ENCODE peak calls at places on chromosome 1, in eight cellular contexts. H, E, M, X, V, W, O and R are unnamed samples.
A peak's percentile ranks its signal among the peaks of the same experiment; 100 is the strongest.

GRCh38 chr1:12703821-12704451 is 12.0 kb upstream of the AADACL3 start:
- DNase-seq in H (no peak), E (no peak), M (no peak), X (no peak), V (no peak), W (no peak), O (no peak), R (no peak)

GRCh38 chr1:14941865-14942264 is 211.7 kb upstream of the TMEM51 start:
- DNase-seq in H (no peak), E (no peak), M (no peak), X (no peak), V (no peak), W (no peak), O (no peak), R (no peak)

GRCh38 chr1:109821221-109821669 is 57.5 kb upstream of the EPS8L3 start:
- DNase-seq in H (no peak), E (no peak), M (peak; percentile 92), X (peak; percentile 52), V (peak; percentile 97), W (no peak), O (no peak), R (peak; percentile 75)

GRCh38 chr1:162003825-162004205 is 19.9 kb downstream of the OLFML2B start:
- DNase-seq in H (no peak), E (no peak), M (no peak), X (no peak), V (peak; percentile 73), W (no peak), O (no peak), R (no peak)

GRCh38 chr1:173861731-173862145 is 6.1 kb downstream of the GAS5 start:
- DNase-seq in H (no peak), E (no peak), M (no peak), X (no peak), V (no peak), W (peak; percentile 54), O (no peak), R (no peak)

GRCh38 chr1:39141925-39142324 is 62.6 kb upstream of the MACF1 start:
- DNase-seq in H (no peak), E (peak; percentile 55), M (no peak), X (no peak), V (no peak), W (no peak), O (no peak), R (no peak)

GRCh38 chr1:36352910-36353878 is 29.7 kb upstream of the EVA1B start:
- DNase-seq in H (no peak), E (no peak), M (no peak), X (no peak), V (no peak), W (no peak), O (no peak), R (no peak)

GRCh38 chr1:33149453-33150190 is 32.2 kb downstream of the TRIM62 start:
- DNase-seq in H (no peak), E (no peak), M (no peak), X (peak; percentile 40), V (no peak), W (no peak), O (no peak), R (peak; percentile 50)

GRCh38 chr1:213507472-213508223 is 456.6 kb downstream of the RPS6KC1 start:
- DNase-seq in H (no peak), E (no peak), M (no peak), X (no peak), V (no peak), W (no peak), O (no peak), R (no peak)

GRCh38 chr1:213511173-213511572 is 460.1 kb downstream of the RPS6KC1 start:
- DNase-seq in H (no peak), E (no peak), M (no peak), X (no peak), V (no peak), W (no peak), O (no peak), R (no peak)

GRCh38 chr1:213513006-213513405 is 462.0 kb downstream of the RPS6KC1 start:
- DNase-seq in H (no peak), E (no peak), M (no peak), X (no peak), V (no peak), W (no peak), O (no peak), R (no peak)

DNA sequence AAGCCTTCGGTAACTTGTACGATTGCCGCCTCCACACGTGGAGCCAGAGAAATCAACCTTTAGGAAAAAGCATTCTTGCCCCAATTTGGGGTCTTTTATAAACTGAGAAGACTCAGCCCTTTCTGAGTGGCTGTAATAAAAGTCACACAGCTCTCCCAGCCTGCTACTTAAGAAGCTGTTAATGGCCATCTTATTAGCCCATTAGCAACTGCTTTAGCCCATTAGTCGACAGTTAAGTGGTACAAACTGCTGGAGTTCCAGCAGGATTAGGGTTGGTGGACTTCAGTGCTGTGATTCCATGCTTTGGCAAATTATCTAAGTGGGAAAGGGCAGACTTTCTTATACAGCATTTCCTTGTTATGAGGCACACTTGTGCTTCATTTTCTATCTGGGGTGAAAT is 461.3 kb downstream of the RPS6KC1 start:
- DNase-seq in H (no peak), E (no peak), M (no peak), X (no peak), V (no peak), W (no peak), O (no peak), R (no peak)
- H3K27me3 ChIP-seq in H (no peaks in the 10 kb centered on the region), E (peaks cover 17% of the 10 kb centered on the region), M (no peaks in the 10 kb centered on the region), X (no peaks in the 10 kb centered on the region), V (no peaks in the 10 kb centered on the region), W (no peaks in the 10 kb centered on the region), O (no peaks in the 10 kb centered on the region), R (no peaks in the 10 kb centered on the region)

DNA sequence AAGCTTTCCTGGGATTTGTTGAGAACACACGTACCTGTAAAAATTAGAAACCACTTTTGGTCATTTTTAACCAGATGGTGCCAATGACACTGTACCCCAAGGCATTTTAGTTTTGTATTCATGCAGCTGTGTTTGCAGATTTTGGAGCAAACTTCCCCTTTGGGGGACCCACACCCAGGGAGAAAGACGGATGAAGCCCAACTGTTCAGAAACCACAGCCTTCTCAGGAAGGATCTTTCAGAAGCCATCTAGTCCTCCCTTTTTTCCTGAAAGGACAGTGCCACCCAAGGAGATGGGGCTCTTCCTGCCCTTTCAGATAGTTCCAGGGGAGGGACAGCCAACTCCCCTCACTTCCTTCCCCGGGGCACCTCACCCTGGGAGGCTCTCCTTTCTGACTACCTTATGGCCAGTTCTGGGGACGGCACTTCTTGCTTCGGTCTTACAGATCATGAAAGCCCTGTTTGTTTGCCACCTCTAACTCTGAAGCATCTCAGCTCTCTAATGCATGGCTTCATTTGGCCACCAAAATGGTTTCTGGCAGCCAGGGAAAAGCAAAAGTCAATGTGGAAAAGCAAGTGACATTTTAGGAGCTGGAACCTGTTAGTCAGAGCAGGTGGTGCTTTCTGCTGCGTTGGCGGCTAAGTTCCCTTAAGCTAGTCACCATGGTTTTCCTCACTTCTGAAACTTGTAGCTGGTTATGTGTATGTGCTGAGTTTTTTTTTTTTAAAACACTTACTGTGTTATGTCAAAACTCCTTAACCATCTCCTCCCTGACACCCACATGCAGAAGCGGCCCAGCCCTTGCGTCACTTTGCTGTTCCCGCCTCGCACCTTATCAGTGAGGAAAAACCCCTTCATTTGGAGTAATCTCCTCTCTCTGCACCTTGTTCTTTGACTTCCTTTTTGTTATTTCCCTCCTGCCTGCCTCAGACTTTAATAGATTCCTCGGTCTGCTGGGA is 10.1 kb downstream of the TMCC2 start:
- DNase-seq in H (no peak), E (no peak), M (no peak), X (no peak), V (no peak), W (no peak), O (no peak), R (no peak)
- H3K27me3 ChIP-seq in H (no peaks in the 10 kb centered on the region), E (peaks cover 4% of the 10 kb centered on the region), M (no peaks in the 10 kb centered on the region), X (no peaks in the 10 kb centered on the region), V (no peaks in the 10 kb centered on the region), W (no peaks in the 10 kb centered on the region), O (no peaks in the 10 kb centered on the region), R (no peaks in the 10 kb centered on the region)

GRCh38 chr1:96306809-96307208 is 414.8 kb upstream of the PTBP2 start:
- DNase-seq in H (no peak), E (no peak), M (no peak), X (no peak), V (no peak), W (no peak), O (no peak), R (no peak)

GRCh38 chr1:96313216-96313615 is 408.4 kb upstream of the PTBP2 start:
- DNase-seq in H (no peak), E (no peak), M (no peak), X (no peak), V (no peak), W (no peak), O (no peak), R (no peak)

GRCh38 chr1:96309783-96310182 is 411.8 kb upstream of the PTBP2 start:
- DNase-seq in H (no peak), E (no peak), M (no peak), X (no peak), V (peak; percentile 22), W (no peak), O (no peak), R (peak; percentile 28)

DNA sequence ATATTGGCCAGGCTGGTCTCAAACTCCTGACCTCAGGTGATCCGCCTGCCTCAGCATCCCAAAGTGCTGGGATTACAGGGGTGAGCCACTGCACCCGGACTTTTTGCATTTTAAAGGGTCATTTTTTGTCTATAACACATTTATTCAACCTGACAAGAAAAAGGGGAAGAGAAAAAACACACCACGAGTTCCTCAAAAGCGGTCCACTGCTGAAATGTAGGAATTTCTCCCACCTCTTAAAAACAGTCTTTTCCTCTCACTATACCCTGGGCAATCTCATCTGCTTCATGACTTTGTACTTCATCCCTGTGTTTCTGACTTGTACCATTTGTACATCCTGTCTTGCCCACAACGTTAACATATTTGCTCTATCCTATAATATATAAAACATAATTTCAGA is 413.3 kb upstream of the PTBP2 start:
- DNase-seq in H (no peak), E (no peak), M (no peak), X (no peak), V (no peak), W (no peak), O (no peak), R (no peak)
- H3K27me3 ChIP-seq in H (no peaks in the 10 kb centered on the region), E (no peaks in the 10 kb centered on the region), M (no peaks in the 10 kb centered on the region), X (no peaks in the 10 kb centered on the region), V (no peaks in the 10 kb centered on the region), W (no peaks in the 10 kb centered on the region), O (no peaks in the 10 kb centered on the region), R (no peaks in the 10 kb centered on the region)

GRCh38 chr1:156632355-156632754 is 9.6 kb upstream of the BCAN start:
- DNase-seq in H (no peak), E (no peak), M (no peak), X (no peak), V (no peak), W (no peak), O (no peak), R (no peak)

GRCh38 chr1:156626079-156626438 is 6.8 kb downstream of the HAPLN2 start:
- DNase-seq in H (no peak), E (no peak), M (no peak), X (no peak), V (no peak), W (no peak), O (no peak), R (no peak)

GRCh38 chr1:156627313-156627880 is 8.2 kb downstream of the HAPLN2 start:
- DNase-seq in H (peak; percentile 60), E (peak; percentile 63), M (peak; percentile 24), X (peak; percentile 41), V (no peak), W (no peak), O (peak; percentile 83), R (no peak)

GRCh38 chr1:156625436-156626078 is 6.3 kb downstream of the HAPLN2 start:
- DNase-seq in H (peak; percentile 59), E (peak; percentile 76), M (peak; percentile 89), X (peak; percentile 64), V (no peak), W (peak; percentile 84), O (peak; percentile 83), R (peak; percentile 56)

DNA sequence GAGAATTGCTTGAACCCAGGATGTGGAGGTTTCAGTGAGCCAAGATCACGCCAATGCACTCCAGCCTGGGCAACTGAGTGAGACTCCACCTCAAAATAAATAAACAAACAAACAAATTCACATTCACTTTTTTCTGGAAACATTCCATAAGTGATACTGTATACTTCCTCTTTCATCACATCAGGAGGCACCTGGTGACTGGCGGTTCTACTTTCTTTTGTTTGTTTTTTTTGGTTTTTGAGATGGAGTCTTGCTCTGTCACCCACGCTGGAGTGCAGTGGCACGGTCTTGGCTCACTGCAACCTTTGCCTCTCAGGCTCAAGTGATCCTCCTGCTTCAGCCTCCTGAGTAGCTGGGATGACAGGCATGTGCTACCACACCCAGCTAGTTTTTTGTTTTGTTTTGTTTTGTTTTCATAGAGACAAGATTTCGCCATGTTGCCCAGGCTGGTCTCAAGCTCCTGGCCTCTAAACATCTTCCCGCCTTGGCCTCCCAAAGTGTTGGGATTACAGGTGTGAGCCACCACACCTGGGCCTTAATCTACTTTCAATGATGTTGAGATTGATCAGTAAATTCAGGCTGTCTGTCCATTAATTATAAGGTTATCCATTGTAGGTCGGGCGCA is 10.7 kb downstream of the HAPLN2 start:
- DNase-seq in H (no peak), E (no peak), M (peak; percentile 3), X (no peak), V (no peak), W (no peak), O (no peak), R (no peak)
- H3K27me3 ChIP-seq in H (no peaks in the 10 kb centered on the region), E (peaks cover 59% of the 10 kb centered on the region), M (no peaks in the 10 kb centered on the region), X (peaks cover 16% of the 10 kb centered on the region), V (peaks cover 49% of the 10 kb centered on the region), W (peaks cover 9% of the 10 kb centered on the region), O (peaks cover 7% of the 10 kb centered on the region), R (no peaks in the 10 kb centered on the region)